ENCODE peak calls at places on chromosome 15, in seven cellular contexts. One of them, this sample, is unnamed.
A peak's percentile ranks its signal among the peaks of the same experiment; 100 is the strongest.

GRCh38 chr15:38260077-38260476 is 7.4 kb downstream of the SPRED1 start:
- DNase-seq in GM06990: no peak
- DNase-seq in colonic mucosa: no peak
- DNase-seq in substantia nigra: no peak
- DNase-seq in stimulated activated naive CD8-positive, alpha-beta T cell treated with anti-CD3 and anti-CD28 coated beads, Interleukin-15, Interleukin-2, amounts not matched to agents 100 U/mL and 50 U/mL, for 24 hours: no peak
- DNase-seq in AG09319: no peak
- DNase-seq in stimulated activated CD4-positive, alpha-beta T cell treated with anti-CD3 and anti-CD28 coated beads, Interleukin-1b, Interleukin-23, amount 100 ng/mL, for 1 hour: no peak
- DNase-seq in this sample: no peak

GRCh38 chr15:62782100-62782791 is 260.3 kb upstream of the TPM1 start:
- DNase-seq in stimulated activated CD4-positive, alpha-beta T cell treated with anti-CD3 and anti-CD28 coated beads, Interleukin-1b, Interleukin-23, amount 100 ng/mL, for 1 hour: no peak
- DNase-seq in AG09319: peak; percentile 82
- DNase-seq in GM06990: no peak
- DNase-seq in colonic mucosa: peak; percentile 59
- DNase-seq in stimulated activated naive CD8-positive, alpha-beta T cell treated with anti-CD3 and anti-CD28 coated beads, Interleukin-15, Interleukin-2, amounts not matched to agents 100 U/mL and 50 U/mL, for 24 hours: peak; percentile 8
- DNase-seq in substantia nigra: no peak
- DNase-seq in this sample: peak; percentile 26

GRCh38 chr15:29139540-29140459 is 129.8 kb downstream of the NSMCE3 start:
- DNase-seq in GM06990: peak; percentile 56
- DNase-seq in stimulated activated naive CD8-positive, alpha-beta T cell treated with anti-CD3 and anti-CD28 coated beads, Interleukin-15, Interleukin-2, amounts not matched to agents 100 U/mL and 50 U/mL, for 24 hours: peak; percentile 74
- DNase-seq in AG09319: no peak
- DNase-seq in substantia nigra: no peak
- DNase-seq in colonic mucosa: peak; percentile 52
- DNase-seq in stimulated activated CD4-positive, alpha-beta T cell treated with anti-CD3 and anti-CD28 coated beads, Interleukin-1b, Interleukin-23, amount 100 ng/mL, for 1 hour: peak; percentile 38
- DNase-seq in this sample: peak; percentile 66

GRCh38 chr15:43370310-43370974 is 401 bp downstream of the ZSCAN29 start:
- DNase-seq in substantia nigra: no peak
- DNase-seq in GM06990: no peak
- DNase-seq in stimulated activated naive CD8-positive, alpha-beta T cell treated with anti-CD3 and anti-CD28 coated beads, Interleukin-15, Interleukin-2, amounts not matched to agents 100 U/mL and 50 U/mL, for 24 hours: peak; percentile 14
- DNase-seq in AG09319: no peak
- DNase-seq in colonic mucosa: peak; percentile 30
- DNase-seq in stimulated activated CD4-positive, alpha-beta T cell treated with anti-CD3 and anti-CD28 coated beads, Interleukin-1b, Interleukin-23, amount 100 ng/mL, for 1 hour: no peak
- DNase-seq in this sample: peak; percentile 15

GRCh38 chr15:63698731-63699130 is 101.5 kb downstream of the FBXL22 start:
- DNase-seq in stimulated activated CD4-positive, alpha-beta T cell treated with anti-CD3 and anti-CD28 coated beads, Interleukin-1b, Interleukin-23, amount 100 ng/mL, for 1 hour: no peak
- DNase-seq in AG09319: no peak
- DNase-seq in substantia nigra: no peak
- DNase-seq in stimulated activated naive CD8-positive, alpha-beta T cell treated with anti-CD3 and anti-CD28 coated beads, Interleukin-15, Interleukin-2, amounts not matched to agents 100 U/mL and 50 U/mL, for 24 hours: no peak
- DNase-seq in GM06990: no peak
- DNase-seq in colonic mucosa: no peak
- DNase-seq in this sample: peak; percentile 17

GRCh38 chr15:89203705-89204273 is 17.6 kb downstream of the RLBP1 start:
- DNase-seq in AG09319: no peak
- DNase-seq in colonic mucosa: no peak
- DNase-seq in stimulated activated CD4-positive, alpha-beta T cell treated with anti-CD3 and anti-CD28 coated beads, Interleukin-1b, Interleukin-23, amount 100 ng/mL, for 1 hour: no peak
- DNase-seq in substantia nigra: no peak
- DNase-seq in stimulated activated naive CD8-positive, alpha-beta T cell treated with anti-CD3 and anti-CD28 coated beads, Interleukin-15, Interleukin-2, amounts not matched to agents 100 U/mL and 50 U/mL, for 24 hours: peak; percentile 43
- DNase-seq in GM06990: no peak
- DNase-seq in this sample: peak; percentile 63

GRCh38 chr15:76866716-76867321 is 38.3 kb downstream of the SCAPER start:
- DNase-seq in stimulated activated naive CD8-positive, alpha-beta T cell treated with anti-CD3 and anti-CD28 coated beads, Interleukin-15, Interleukin-2, amounts not matched to agents 100 U/mL and 50 U/mL, for 24 hours: no peak
- DNase-seq in AG09319: no peak
- DNase-seq in stimulated activated CD4-positive, alpha-beta T cell treated with anti-CD3 and anti-CD28 coated beads, Interleukin-1b, Interleukin-23, amount 100 ng/mL, for 1 hour: no peak
- DNase-seq in substantia nigra: no peak
- DNase-seq in GM06990: peak; percentile 19
- DNase-seq in colonic mucosa: no peak
- DNase-seq in this sample: no peak

GRCh38 chr15:65761210-65761926 is 30.7 kb downstream of the DENND4A start:
- DNase-seq in GM06990: no peak
- DNase-seq in AG09319: no peak
- DNase-seq in stimulated activated naive CD8-positive, alpha-beta T cell treated with anti-CD3 and anti-CD28 coated beads, Interleukin-15, Interleukin-2, amounts not matched to agents 100 U/mL and 50 U/mL, for 24 hours: no peak
- DNase-seq in substantia nigra: no peak
- DNase-seq in colonic mucosa: no peak
- DNase-seq in stimulated activated CD4-positive, alpha-beta T cell treated with anti-CD3 and anti-CD28 coated beads, Interleukin-1b, Interleukin-23, amount 100 ng/mL, for 1 hour: no peak
- DNase-seq in this sample: no peak

GRCh38 chr15:65757256-65757655 is 34.8 kb downstream of the DENND4A start:
- DNase-seq in stimulated activated naive CD8-positive, alpha-beta T cell treated with anti-CD3 and anti-CD28 coated beads, Interleukin-15, Interleukin-2, amounts not matched to agents 100 U/mL and 50 U/mL, for 24 hours: no peak
- DNase-seq in stimulated activated CD4-positive, alpha-beta T cell treated with anti-CD3 and anti-CD28 coated beads, Interleukin-1b, Interleukin-23, amount 100 ng/mL, for 1 hour: no peak
- DNase-seq in AG09319: no peak
- DNase-seq in substantia nigra: no peak
- DNase-seq in colonic mucosa: no peak
- DNase-seq in GM06990: no peak
- DNase-seq in this sample: no peak

GRCh38 chr15:56491110-56491722 is 26.3 kb upstream of the MNS1 start:
- DNase-seq in stimulated activated naive CD8-positive, alpha-beta T cell treated with anti-CD3 and anti-CD28 coated beads, Interleukin-15, Interleukin-2, amounts not matched to agents 100 U/mL and 50 U/mL, for 24 hours: peak; percentile 62
- DNase-seq in stimulated activated CD4-positive, alpha-beta T cell treated with anti-CD3 and anti-CD28 coated beads, Interleukin-1b, Interleukin-23, amount 100 ng/mL, for 1 hour: peak; percentile 27
- DNase-seq in GM06990: no peak
- DNase-seq in AG09319: peak; percentile 54
- DNase-seq in substantia nigra: no peak
- DNase-seq in colonic mucosa: peak; percentile 75
- DNase-seq in this sample: peak; percentile 69

GRCh38 chr15:29713784-29714183 is 108.5 kb downstream of the TJP1 start:
- DNase-seq in colonic mucosa: no peak
- DNase-seq in substantia nigra: no peak
- DNase-seq in stimulated activated CD4-positive, alpha-beta T cell treated with anti-CD3 and anti-CD28 coated beads, Interleukin-1b, Interleukin-23, amount 100 ng/mL, for 1 hour: no peak
- DNase-seq in stimulated activated naive CD8-positive, alpha-beta T cell treated with anti-CD3 and anti-CD28 coated beads, Interleukin-15, Interleukin-2, amounts not matched to agents 100 U/mL and 50 U/mL, for 24 hours: no peak
- DNase-seq in GM06990: no peak
- DNase-seq in AG09319: no peak
- DNase-seq in this sample: no peak

GRCh38 chr15:26521142-26521541 is 251.7 kb downstream of the GABRB3 start:
- DNase-seq in stimulated activated naive CD8-positive, alpha-beta T cell treated with anti-CD3 and anti-CD28 coated beads, Interleukin-15, Interleukin-2, amounts not matched to agents 100 U/mL and 50 U/mL, for 24 hours: no peak
- DNase-seq in AG09319: no peak
- DNase-seq in GM06990: no peak
- DNase-seq in stimulated activated CD4-positive, alpha-beta T cell treated with anti-CD3 and anti-CD28 coated beads, Interleukin-1b, Interleukin-23, amount 100 ng/mL, for 1 hour: no peak
- DNase-seq in colonic mucosa: no peak
- DNase-seq in substantia nigra: no peak
- DNase-seq in this sample: no peak

GRCh38 chr15:76235186-76235826 is 76.0 kb downstream of the ETFA start:
- DNase-seq in colonic mucosa: no peak
- DNase-seq in AG09319: no peak
- DNase-seq in substantia nigra: no peak
- DNase-seq in GM06990: no peak
- DNase-seq in stimulated activated CD4-positive, alpha-beta T cell treated with anti-CD3 and anti-CD28 coated beads, Interleukin-1b, Interleukin-23, amount 100 ng/mL, for 1 hour: no peak
- DNase-seq in stimulated activated naive CD8-positive, alpha-beta T cell treated with anti-CD3 and anti-CD28 coated beads, Interleukin-15, Interleukin-2, amounts not matched to agents 100 U/mL and 50 U/mL, for 24 hours: no peak
- DNase-seq in this sample: no peak

GRCh38 chr15:31485431-31485830 is 158.8 kb downstream of the KLF13 start:
- DNase-seq in stimulated activated naive CD8-positive, alpha-beta T cell treated with anti-CD3 and anti-CD28 coated beads, Interleukin-15, Interleukin-2, amounts not matched to agents 100 U/mL and 50 U/mL, for 24 hours: no peak
- DNase-seq in GM06990: no peak
- DNase-seq in stimulated activated CD4-positive, alpha-beta T cell treated with anti-CD3 and anti-CD28 coated beads, Interleukin-1b, Interleukin-23, amount 100 ng/mL, for 1 hour: no peak
- DNase-seq in AG09319: no peak
- DNase-seq in colonic mucosa: peak; percentile 17
- DNase-seq in substantia nigra: no peak
- DNase-seq in this sample: no peak

GRCh38 chr15:59260090-59260489 is 53.4 kb downstream of the LDHAL6B start:
- DNase-seq in colonic mucosa: peak; percentile 77
- DNase-seq in substantia nigra: peak; percentile 68
- DNase-seq in stimulated activated CD4-positive, alpha-beta T cell treated with anti-CD3 and anti-CD28 coated beads, Interleukin-1b, Interleukin-23, amount 100 ng/mL, for 1 hour: no peak
- DNase-seq in AG09319: no peak
- DNase-seq in GM06990: no peak
- DNase-seq in stimulated activated naive CD8-positive, alpha-beta T cell treated with anti-CD3 and anti-CD28 coated beads, Interleukin-15, Interleukin-2, amounts not matched to agents 100 U/mL and 50 U/mL, for 24 hours: no peak
- DNase-seq in this sample: no peak

GRCh38 chr15:45442497-45443135 is 64.3 kb upstream of the GATM start:
- DNase-seq in substantia nigra: no peak
- DNase-seq in colonic mucosa: no peak
- DNase-seq in stimulated activated naive CD8-positive, alpha-beta T cell treated with anti-CD3 and anti-CD28 coated beads, Interleukin-15, Interleukin-2, amounts not matched to agents 100 U/mL and 50 U/mL, for 24 hours: no peak
- DNase-seq in GM06990: no peak
- DNase-seq in stimulated activated CD4-positive, alpha-beta T cell treated with anti-CD3 and anti-CD28 coated beads, Interleukin-1b, Interleukin-23, amount 100 ng/mL, for 1 hour: no peak
- DNase-seq in AG09319: peak; percentile 47
- DNase-seq in this sample: no peak

GRCh38 chr15:64701051-64701450 is 74.3 kb downstream of the RBPMS2 start:
- DNase-seq in substantia nigra: no peak
- DNase-seq in stimulated activated CD4-positive, alpha-beta T cell treated with anti-CD3 and anti-CD28 coated beads, Interleukin-1b, Interleukin-23, amount 100 ng/mL, for 1 hour: no peak
- DNase-seq in stimulated activated naive CD8-positive, alpha-beta T cell treated with anti-CD3 and anti-CD28 coated beads, Interleukin-15, Interleukin-2, amounts not matched to agents 100 U/mL and 50 U/mL, for 24 hours: no peak
- DNase-seq in colonic mucosa: no peak
- DNase-seq in AG09319: no peak
- DNase-seq in GM06990: no peak
- DNase-seq in this sample: no peak

GRCh38 chr15:55824857-55825613 is 82.1 kb upstream of the PRTG start:
- DNase-seq in stimulated activated CD4-positive, alpha-beta T cell treated with anti-CD3 and anti-CD28 coated beads, Interleukin-1b, Interleukin-23, amount 100 ng/mL, for 1 hour: no peak
- DNase-seq in substantia nigra: no peak
- DNase-seq in colonic mucosa: no peak
- DNase-seq in stimulated activated naive CD8-positive, alpha-beta T cell treated with anti-CD3 and anti-CD28 coated beads, Interleukin-15, Interleukin-2, amounts not matched to agents 100 U/mL and 50 U/mL, for 24 hours: no peak
- DNase-seq in GM06990: no peak
- DNase-seq in AG09319: no peak
- DNase-seq in this sample: no peak

GRCh38 chr15:88529021-88529630 is 17.4 kb downstream of the DET1 start:
- DNase-seq in stimulated activated CD4-positive, alpha-beta T cell treated with anti-CD3 and anti-CD28 coated beads, Interleukin-1b, Interleukin-23, amount 100 ng/mL, for 1 hour: no peak
- DNase-seq in substantia nigra: no peak
- DNase-seq in stimulated activated naive CD8-positive, alpha-beta T cell treated with anti-CD3 and anti-CD28 coated beads, Interleukin-15, Interleukin-2, amounts not matched to agents 100 U/mL and 50 U/mL, for 24 hours: no peak
- DNase-seq in GM06990: no peak
- DNase-seq in AG09319: peak; percentile 25
- DNase-seq in colonic mucosa: no peak
- DNase-seq in this sample: no peak